ENCODE peak calls at places on chromosomes 6 and 20, in six cellular contexts. B is B cell; Z is GM12891; J is EL; O is activated T-helper 1 cell treated with Interleukin-2 at 50 U/mL for 16 hours; W is activated CD4-positive, alpha-beta T cell treated with anti-CD3 and anti-CD28 coated beads, Interleukin-2, amount 10 ng/mL, durations not matched to agents 7 days and 5 days. I is an unnamed sample.

GRCh38 chr6:158499601-158500000 is 60.3 kb upstream of the TMEM181 start:
- DNase-seq in O (no peak), W (no peak), Z (no peak), J (no peak), B (no peak), I (no peak)

GRCh38 chr6:44142835-44143234 is 15.5 kb downstream of the TMEM63B start:
- DNase-seq in B (no peak), W (no peak), Z (no peak), J (no peak), O (no peak), I (no peak)

GRCh38 chr6:46967950-46968349 is 46.2 kb upstream of the ADGRF5 start:
- DNase-seq in Z (no peak), B (no peak), W (no peak), J (no peak), O (no peak), I (no peak)

GRCh38 chr6:52304917-52305316 is 20.4 kb upstream of the MCM3 start:
- DNase-seq in Z (no peak), B (peak; percentile 61), O (no peak), J (peak; percentile 19), W (no peak), I (peak; percentile 59)

GRCh38 chr20:17995967-17996819 is 27.4 kb downstream of the MGME1 start:
- DNase-seq in O (no peak), B (peak; percentile 72), Z (no peak), W (peak; percentile 63), J (peak; percentile 67), I (peak; percentile 76)

GRCh38 chr20:35339007-35339406 is 46.8 kb upstream of the FAM83C start:
- DNase-seq in J (peak; percentile 93), Z (no peak), O (no peak), B (no peak), W (no peak), I (no peak)

GRCh38 chr20:57006411-57007170 is 259.9 kb downstream of the BMP7 start:
- DNase-seq in O (no peak), W (no peak), J (peak; percentile 76), Z (no peak), B (no peak), I (no peak)

GRCh38 chr20:59992531-59992930 is 34.3 kb downstream of the CDH26 start:
- DNase-seq in O (no peak), J (no peak), Z (no peak), W (no peak), B (no peak), I (no peak)

GRCh38 chr20:16472045-16472872 is 101.0 kb downstream of the KIF16B start:
- DNase-seq in J (peak; percentile 6), Z (no peak), B (no peak), O (no peak), W (no peak), I (no peak)

GRCh38 chr6:27873101-27874030 is 38.8 kb downstream of the OR2B2 start:
- DNase-seq in W (peak; percentile 89), Z (no peak), J (peak; percentile 96), O (peak; percentile 47), B (peak; percentile 76), I (peak; percentile 87)

GRCh38 chr6:43491750-43492661 is 14.6 kb downstream of the TJAP1 start:
- DNase-seq in W (no peak), O (no peak), J (peak; percentile 89), Z (no peak), B (no peak), I (no peak)

GRCh38 chr6:56927538-56928453 is 27.1 kb upstream of the BEND6 start:
- DNase-seq in J (peak; percentile 66), W (no peak), O (no peak), Z (no peak), B (no peak), I (peak; percentile 4)

GRCh38 chr6:110529355-110529754 is 52.9 kb upstream of the SLC22A16 start:
- DNase-seq in J (peak; percentile 78), O (no peak), B (no peak), Z (no peak), W (no peak), I (no peak)

GRCh38 chr20:34643919-34644318 is 33.0 kb downstream of the PIGU start:
- DNase-seq in Z (no peak), B (no peak), O (no peak), J (peak; percentile 59), W (no peak), I (no peak)

GRCh38 chr6:170165085-170165484 is 125.8 kb downstream of the DLL1 start:
- DNase-seq in B (no peak), Z (no peak), J (no peak), O (no peak), W (no peak), I (no peak)

GRCh38 chr6:3209114-3210023 is 18.1 kb downstream of the TUBB2B start:
- DNase-seq in J (peak; percentile 99), O (no peak), Z (no peak), B (no peak), W (no peak), I (peak; percentile 42)

GRCh38 chr20:18702736-18703135 is 110.8 kb upstream of the SCP2D1 start:
- DNase-seq in J (no peak), B (no peak), W (no peak), Z (no peak), O (no peak), I (no peak)

GRCh38 chr6:57265755-57266221 is 43.7 kb upstream of the RAB23 start:
- DNase-seq in O (no peak), J (peak; percentile 56), B (no peak), Z (no peak), W (no peak), I (no peak)

GRCh38 chr6:12718025-12718424 is 1.5 kb downstream of the PHACTR1 start:
- DNase-seq in B (no peak), O (no peak), J (peak; percentile 92), Z (no peak), W (no peak), I (no peak)

I was measured in OCI-LY7.